ENCODE peak calls at places on chromosomes 3 and 15, in ten cellular contexts. U is OCI-LY7, R is PC-9, G is stomach, C is breast epithelium, W is iPS DF 6.9, O is tibial artery, D is mesenchymal stem cell, T is neural progenitor cell, V is upper lobe of left lung. A is an unnamed sample.

GRCh38 chr3:56323986-56324420 is 144.3 kb downstream of the ERC2 start:
- DNase-seq in U (no peak), R (no peak), G (no peak), C (no peak), W (no peak), O (peak; percentile 23), D (peak; percentile 96), T (peak; percentile 49), V (no peak), A (peak; percentile 46)

GRCh38 chr3:105351821-105352220 is 14.9 kb upstream of the ALCAM start:
- DNase-seq in U (no peak), R (no peak), G (no peak), C (no peak), W (no peak), O (no peak), D (peak; percentile 35), T (no peak), V (no peak), A (no peak)

GRCh38 chr3:11591401-11592266 is 52.1 kb downstream of the VGLL4 start:
- DNase-seq in U (no peak), R (peak; percentile 57), G (peak; percentile 54), C (peak; percentile 61), W (no peak), O (peak; percentile 64), D (peak; percentile 85), T (peak; percentile 96), V (peak; percentile 53), A (no peak)

GRCh38 chr15:89122532-89123525 is 34.6 kb downstream of the ABHD2 start:
- DNase-seq in U (no peak), R (no peak), G (no peak), C (no peak), W (no peak), O (peak; percentile 14), D (no peak), T (no peak), V (no peak), A (no peak)

GRCh38 chr15:82108489-82109078 is 62.8 kb upstream of the MEX3B start:
- DNase-seq in U (peak; percentile 36), R (peak; percentile 79), G (peak; percentile 79), C (peak; percentile 75), W (no peak), O (peak; percentile 32), D (peak; percentile 38), T (peak; percentile 52), V (peak; percentile 61), A (no peak)

GRCh38 chr3:127458698-127459097 is 131.8 kb downstream of the TPRA1 start:
- DNase-seq in U (peak; percentile 47), R (no peak), G (no peak), C (no peak), W (peak; percentile 64), O (no peak), D (peak; percentile 12), T (peak; percentile 95), V (no peak), A (no peak)

GRCh38 chr3:160773722-160774121 is 17.7 kb downstream of the PPM1L start:
- DNase-seq in U (no peak), R (no peak), G (no peak), C (no peak), W (no peak), O (no peak), D (no peak), T (no peak), V (no peak), A (no peak)

GRCh38 chr15:77698481-77698880 is 65.8 kb upstream of the LINGO1 start:
- DNase-seq in U (no peak), R (no peak), G (no peak), C (no peak), W (no peak), O (no peak), D (no peak), T (no peak), V (no peak), A (no peak)

GRCh38 chr3:186653079-186653710 is 12.6 kb upstream of the HRG start:
- DNase-seq in U (peak; percentile 90), R (no peak), G (no peak), C (no peak), W (no peak), O (no peak), D (no peak), T (no peak), V (no peak), A (no peak)

GRCh38 chr3:13714251-13714916 is 165.5 kb downstream of the FBLN2 start:
- DNase-seq in U (no peak), R (no peak), G (peak; percentile 4), C (peak; percentile 19), W (no peak), O (no peak), D (no peak), T (no peak), V (peak; percentile 15), A (no peak)

GRCh38 chr3:177345049-177345972 is 148.0 kb upstream of the TBL1XR1 start:
- DNase-seq in U (peak; percentile 59), R (peak; percentile 93), G (peak; percentile 90), C (peak; percentile 86), W (no peak), O (peak; percentile 85), D (peak; percentile 96), T (no peak), V (peak; percentile 91), A (peak; percentile 86)

DNA sequence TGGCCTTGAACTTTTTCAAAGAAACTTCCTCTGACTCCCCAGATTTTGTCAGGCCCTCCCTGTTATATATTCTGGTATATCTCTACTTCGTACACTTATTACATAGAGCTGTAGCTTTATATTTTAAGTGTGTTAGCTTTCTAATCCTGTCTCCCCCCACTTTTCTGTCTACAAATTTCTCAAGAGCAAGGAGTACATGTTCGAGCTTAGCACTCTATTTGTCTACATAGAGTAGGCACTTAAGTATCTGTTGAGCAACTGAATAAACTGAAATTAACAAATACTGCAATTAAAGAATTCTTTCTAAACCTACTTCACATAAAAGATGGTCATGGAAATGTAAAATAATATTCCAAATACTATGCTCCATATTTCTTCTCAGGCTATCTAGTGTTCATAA is 39.4 kb downstream of the UACA start:
- DNase-seq in U (no peak), R (no peak), G (no peak), C (no peak), W (no peak), O (no peak), D (no peak), T (no peak), V (no peak), A (no peak)
- H3K4me3 ChIP-seq in U (no peak overlapping the region), R (no peak overlapping the region), G (no peak overlapping the region), C (no peak overlapping the region), W (no peak overlapping the region), O (no peak overlapping the region), D (no peak overlapping the region), T (no peak overlapping the region), V (no peak overlapping the region), A (no peak overlapping the region)

GRCh38 chr15:51266548-51266947 is 71.8 kb downstream of the CYP19A1 start:
- DNase-seq in U (no peak), R (no peak), G (no peak), C (no peak), W (no peak), O (no peak), D (no peak), T (peak; percentile 13), V (no peak), A (no peak)
- H3K4me3 ChIP-seq in U (no peak overlapping the region), R (no peak overlapping the region), G (peak overlapping the region; percentile 53), C (no peak overlapping the region), W (no peak overlapping the region), O (peak overlapping the region; percentile 59), D (no peak overlapping the region), T (peak overlapping the region; percentile 44), V (peak overlapping the region; percentile 54), A (peak overlapping the region; percentile 43)

DNA sequence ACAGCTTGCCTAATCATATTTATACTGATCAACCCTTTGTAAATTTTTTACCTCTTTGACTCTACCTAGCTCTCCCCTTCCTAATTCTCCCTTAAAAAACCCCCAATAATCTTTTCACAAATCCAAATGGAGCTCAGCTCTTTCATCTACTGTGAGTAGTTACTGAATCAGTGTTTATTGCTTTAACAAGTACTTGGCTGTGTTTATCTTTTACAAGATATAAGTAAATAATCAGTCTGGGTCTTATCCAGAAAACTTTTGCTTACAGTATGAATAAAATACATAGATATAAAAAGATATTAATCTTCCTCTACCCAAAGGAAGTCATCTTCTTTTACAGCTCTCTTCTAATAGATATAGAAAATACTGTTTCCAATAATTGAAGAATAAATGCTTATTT is 366.4 kb downstream of the RAP2B start:
- DNase-seq in U (no peak), R (no peak), G (no peak), C (no peak), W (no peak), O (no peak), D (peak; percentile 4), T (no peak), V (no peak), A (no peak)
- H3K4me3 ChIP-seq in U (no peak overlapping the region), R (no peak overlapping the region), G (no peak overlapping the region), C (no peak overlapping the region), W (no peak overlapping the region), O (no peak overlapping the region), D (no peak overlapping the region), T (no peak overlapping the region), V (no peak overlapping the region), A (no peak overlapping the region)

GRCh38 chr15:63385911-63386531 is 4.4 kb upstream of the CA12 start:
- DNase-seq in U (no peak), R (no peak), G (no peak), C (no peak), W (no peak), O (no peak), D (no peak), T (no peak), V (no peak), A (no peak)
- H3K4me3 ChIP-seq in U (no peak overlapping the region), R (no peak overlapping the region), G (no peak overlapping the region), C (no peak overlapping the region), W (no peak overlapping the region), O (no peak overlapping the region), D (no peak overlapping the region), T (no peak overlapping the region), V (no peak overlapping the region), A (no peak overlapping the region)

GRCh38 chr3:113698213-113698742 is 1.8 kb upstream of the USF3 start:
- DNase-seq in U (no peak), R (no peak), G (no peak), C (no peak), W (no peak), O (no peak), D (no peak), T (no peak), V (no peak), A (no peak)
- H3K4me3 ChIP-seq in U (peak overlapping the region; percentile 85), R (peak overlapping the region; percentile 76), G (peak overlapping the region; percentile 38), C (no peak overlapping the region), W (no peak overlapping the region), O (no peak overlapping the region), D (no peak overlapping the region), T (peak overlapping the region; percentile 61), V (peak overlapping the region; percentile 39), A (no peak overlapping the region)

A was measured in AG09309.